ENCODE peak calls at places on chromosomes 2 and 18, in five cellular contexts. B is choroid plexus epithelial cell, A is cardiac muscle cell, H is fibroblast of pulmonary artery, F is GM20000. J is an unnamed sample.

GRCh38 chr2:39217192-39217550 is 26.6 kb downstream of the CDKL4 start:
- DNase-seq in B (no peak), A (no peak), H (no peak), F (no peak), J (no peak)

GRCh38 chr2:48633143-48633542 is 15.5 kb downstream of the GTF2A1L start:
- DNase-seq in B (no peak), A (no peak), H (peak), F (no peak), J (no peak)

GRCh38 chr2:36530178-36530982 is 67.6 kb downstream of the FEZ2 start:
- DNase-seq in B (peak), A (no peak), H (peak), F (peak), J (no peak)

GRCh38 chr2:190482441-190482840 is 52.1 kb downstream of the NEMP2 start:
- DNase-seq in B (peak), A (no peak), H (no peak), F (no peak), J (no peak)

GRCh38 chr2:85710687-85711577 is 16.8 kb downstream of the GNLY start:
- DNase-seq in B (peak), A (no peak), H (peak), F (no peak), J (peak)

GRCh38 chr2:66553370-66553769 is 118.4 kb downstream of the MEIS1 start:
- DNase-seq in B (peak), A (peak), H (no peak), F (no peak), J (no peak)

GRCh38 chr2:144553379-144553778 is 33.5 kb upstream of the ZEB2 start:
- DNase-seq in B (peak), A (no peak), H (peak), F (no peak), J (no peak)

GRCh38 chr2:54755641-54756326 is 32.3 kb downstream of the EML6 start:
- DNase-seq in B (no peak), A (no peak), H (no peak), F (peak), J (peak)

GRCh38 chr18:39801848-39802247 is 2153.2 kb upstream of the PIK3C3 start:
- DNase-seq in B (no peak), A (no peak), H (no peak), F (no peak), J (no peak)

GRCh38 chr18:59823611-59824195 is 76.1 kb upstream of the PMAIP1 start:
- DNase-seq in B (peak), A (peak), H (peak), F (peak), J (peak)

GRCh38 chr18:2846638-2847340 is at the start of gene EMILIN2:
- DNase-seq in B (peak), A (peak), H (peak), F (peak), J (peak)

J was measured in transverse colon.